ENCODE peak calls at places on chromosomes 1 and 21, in five cellular contexts. U is EH; C is stimulated activated CD8-positive, alpha-beta memory T cell treated with anti-CD3 and anti-CD28 coated beads, Interleukin-15, amount 100 ng/mL, for 4 hours; Z is kidney tubule cell; B is NCI-H510A treated with DMSO at 0.1 percent for 48 hours. K is an unnamed sample.

GRCh38 chr1:84152649-84153056 is 8.6 kb downstream of the PRKACB start:
- DNase-seq in U (no peak), C (no peak), Z (peak; percentile 44), B (no peak), K (no peak)

GRCh38 chr21:38984982-38985422 is 179.3 kb downstream of the ETS2 start:
- DNase-seq in Z (no peak), U (peak; percentile 93), B (no peak), C (no peak), K (no peak)

GRCh38 chr1:20358761-20359263 is 68.1 kb downstream of the VWA5B1 start:
- DNase-seq in C (no peak), Z (peak; percentile 24), U (peak; percentile 63), B (peak; percentile 90), K (no peak)

GRCh38 chr1:18547460-18547859 is 66.7 kb downstream of the KLHDC7A start:
- DNase-seq in B (no peak), C (no peak), U (no peak), Z (no peak), K (no peak)

GRCh38 chr1:156816561-156817328 is at the start of gene SH2D2A:
- DNase-seq in B (no peak), C (peak; percentile 95), U (peak; percentile 42), Z (no peak), K (peak; percentile 95)

GRCh38 chr1:45135339-45135738 is 71.1 kb downstream of the ZSWIM5 start:
- DNase-seq in C (no peak), U (no peak), Z (no peak), B (no peak), K (no peak)

GRCh38 chr21:38910390-38911008 is 104.8 kb downstream of the ETS2 start:
- DNase-seq in B (peak; percentile 89), U (peak; percentile 12), C (no peak), Z (peak; percentile 73), K (no peak)

GRCh38 chr1:37947364-37947763 is 511 bp upstream of the INPP5B start:
- DNase-seq in Z (no peak), C (no peak), B (no peak), U (no peak), K (no peak)

GRCh38 chr1:13487143-13487868 is 26.5 kb downstream of the LRRC38 start:
- DNase-seq in Z (no peak), U (no peak), C (no peak), B (peak; percentile 94), K (no peak)

GRCh38 chr21:35646606-35647005 is 413.7 kb downstream of the SETD4 start:
- DNase-seq in U (peak; percentile 81), Z (no peak), B (no peak), C (no peak), K (no peak)

GRCh38 chr1:62424412-62424811 is 12.4 kb upstream of the USP1 start:
- DNase-seq in Z (peak; percentile 23), B (no peak), U (peak; percentile 26), C (no peak), K (no peak)

GRCh38 chr1:55120538-55120937 is 81.2 kb downstream of the PCSK9 start:
- DNase-seq in B (no peak), Z (no peak), U (no peak), C (no peak), K (no peak)

GRCh38 chr21:29649370-29649963 is 290.3 kb downstream of the GRIK1 start:
- DNase-seq in Z (no peak), C (no peak), U (no peak), B (no peak), K (no peak)

GRCh38 chr1:41892211-41892840 is 26.4 kb downstream of the HIVEP3 start:
- DNase-seq in C (no peak), U (no peak), B (no peak), Z (no peak), K (peak; percentile 29)

GRCh38 chr1:2981981-2982614 is 39.2 kb upstream of the ACTRT2 start:
- DNase-seq in C (no peak), Z (no peak), U (no peak), B (no peak), K (no peak)